ENCODE peak calls at places on chromosomes 7 and 10, in ten cellular contexts. One of them, this sample, is unnamed.

GRCh38 chr7:21867816-21868646 is 77.7 kb downstream of the CDCA7L start:
- DNase-seq in CD8-positive, alpha-beta T cell: no peak
- DNase-seq in heart left ventricle: no peak
- DNase-seq in hepatocyte: no peak
- DNase-seq in transverse colon: no peak
- DNase-seq in gastrocnemius medialis: no peak
- DNase-seq in lower lobe of right lung: no peak
- DNase-seq in spleen: no peak
- DNase-seq in Peyer's patch: no peak
- DNase-seq in IMR-90: no peak
- DNase-seq in this sample: no peak

GRCh38 chr10:75404335-75405200 is 3.0 kb upstream of the ZNF503 start:
- DNase-seq in CD8-positive, alpha-beta T cell: no peak
- DNase-seq in heart left ventricle: peak; percentile 52
- DNase-seq in hepatocyte: peak; percentile 75
- DNase-seq in transverse colon: peak; percentile 65
- DNase-seq in gastrocnemius medialis: no peak
- DNase-seq in lower lobe of right lung: peak; percentile 86
- DNase-seq in spleen: no peak
- DNase-seq in Peyer's patch: peak; percentile 63
- DNase-seq in IMR-90: no peak
- DNase-seq in this sample: peak; percentile 85

GRCh38 chr7:20270867-20271266 is 53.7 kb upstream of the MACC1 start:
- DNase-seq in CD8-positive, alpha-beta T cell: no peak
- DNase-seq in heart left ventricle: no peak
- DNase-seq in hepatocyte: no peak
- DNase-seq in transverse colon: no peak
- DNase-seq in gastrocnemius medialis: no peak
- DNase-seq in lower lobe of right lung: no peak
- DNase-seq in spleen: no peak
- DNase-seq in Peyer's patch: no peak
- DNase-seq in IMR-90: no peak
- DNase-seq in this sample: no peak

GRCh38 chr10:89494615-89495014 is 40.8 kb downstream of the SLC16A12 start:
- DNase-seq in CD8-positive, alpha-beta T cell: no peak
- DNase-seq in heart left ventricle: no peak
- DNase-seq in hepatocyte: no peak
- DNase-seq in transverse colon: no peak
- DNase-seq in gastrocnemius medialis: no peak
- DNase-seq in lower lobe of right lung: no peak
- DNase-seq in spleen: no peak
- DNase-seq in Peyer's patch: no peak
- DNase-seq in IMR-90: no peak
- DNase-seq in this sample: no peak

GRCh38 chr7:636396-636795 is 90.1 kb upstream of the DNAAF5 start:
- DNase-seq in CD8-positive, alpha-beta T cell: no peak
- DNase-seq in heart left ventricle: no peak
- DNase-seq in hepatocyte: no peak
- DNase-seq in transverse colon: no peak
- DNase-seq in gastrocnemius medialis: no peak
- DNase-seq in lower lobe of right lung: no peak
- DNase-seq in spleen: no peak
- DNase-seq in Peyer's patch: no peak
- DNase-seq in IMR-90: no peak
- DNase-seq in this sample: peak; percentile 71

GRCh38 chr7:141381794-141382453 is 169.3 kb upstream of the AGK start:
- DNase-seq in CD8-positive, alpha-beta T cell: no peak
- DNase-seq in heart left ventricle: no peak
- DNase-seq in hepatocyte: no peak
- DNase-seq in transverse colon: no peak
- DNase-seq in gastrocnemius medialis: no peak
- DNase-seq in lower lobe of right lung: no peak
- DNase-seq in spleen: no peak
- DNase-seq in Peyer's patch: no peak
- DNase-seq in IMR-90: no peak
- DNase-seq in this sample: peak; percentile 2

GRCh38 chr7:36549003-36549402 is 159.3 kb downstream of the ANLN start:
- DNase-seq in CD8-positive, alpha-beta T cell: no peak
- DNase-seq in heart left ventricle: no peak
- DNase-seq in hepatocyte: no peak
- DNase-seq in transverse colon: no peak
- DNase-seq in gastrocnemius medialis: no peak
- DNase-seq in lower lobe of right lung: no peak
- DNase-seq in spleen: no peak
- DNase-seq in Peyer's patch: no peak
- DNase-seq in IMR-90: no peak
- DNase-seq in this sample: no peak

GRCh38 chr7:139853576-139854511 is 24.8 kb downstream of the TBXAS1 start:
- DNase-seq in CD8-positive, alpha-beta T cell: no peak
- DNase-seq in heart left ventricle: no peak
- DNase-seq in hepatocyte: no peak
- DNase-seq in transverse colon: peak; percentile 44
- DNase-seq in gastrocnemius medialis: peak; percentile 75
- DNase-seq in lower lobe of right lung: no peak
- DNase-seq in spleen: no peak
- DNase-seq in Peyer's patch: no peak
- DNase-seq in IMR-90: peak; percentile 83
- DNase-seq in this sample: peak; percentile 17

GRCh38 chr7:66640802-66641525 is 12.3 kb downstream of the KCTD7 start:
- DNase-seq in CD8-positive, alpha-beta T cell: no peak
- DNase-seq in heart left ventricle: no peak
- DNase-seq in hepatocyte: peak; percentile 55
- DNase-seq in transverse colon: peak; percentile 79
- DNase-seq in gastrocnemius medialis: no peak
- DNase-seq in lower lobe of right lung: no peak
- DNase-seq in spleen: no peak
- DNase-seq in Peyer's patch: peak; percentile 72
- DNase-seq in IMR-90: no peak
- DNase-seq in this sample: no peak

GRCh38 chr7:66642186-66642585 is 13.5 kb downstream of the KCTD7 start:
- DNase-seq in CD8-positive, alpha-beta T cell: no peak
- DNase-seq in heart left ventricle: no peak
- DNase-seq in hepatocyte: no peak
- DNase-seq in transverse colon: no peak
- DNase-seq in gastrocnemius medialis: no peak
- DNase-seq in lower lobe of right lung: no peak
- DNase-seq in spleen: no peak
- DNase-seq in Peyer's patch: no peak
- DNase-seq in IMR-90: no peak
- DNase-seq in this sample: no peak

GRCh38 chr7:66641526-66641871 is 12.8 kb downstream of the KCTD7 start:
- DNase-seq in CD8-positive, alpha-beta T cell: no peak
- DNase-seq in heart left ventricle: no peak
- DNase-seq in hepatocyte: no peak
- DNase-seq in transverse colon: no peak
- DNase-seq in gastrocnemius medialis: no peak
- DNase-seq in lower lobe of right lung: no peak
- DNase-seq in spleen: no peak
- DNase-seq in Peyer's patch: no peak
- DNase-seq in IMR-90: no peak
- DNase-seq in this sample: no peak

GRCh38 chr7:66642932-66643331 is 14.3 kb downstream of the KCTD7 start:
- DNase-seq in CD8-positive, alpha-beta T cell: no peak
- DNase-seq in heart left ventricle: no peak
- DNase-seq in hepatocyte: no peak
- DNase-seq in transverse colon: no peak
- DNase-seq in gastrocnemius medialis: no peak
- DNase-seq in lower lobe of right lung: no peak
- DNase-seq in spleen: no peak
- DNase-seq in Peyer's patch: no peak
- DNase-seq in IMR-90: no peak
- DNase-seq in this sample: no peak

DNA sequence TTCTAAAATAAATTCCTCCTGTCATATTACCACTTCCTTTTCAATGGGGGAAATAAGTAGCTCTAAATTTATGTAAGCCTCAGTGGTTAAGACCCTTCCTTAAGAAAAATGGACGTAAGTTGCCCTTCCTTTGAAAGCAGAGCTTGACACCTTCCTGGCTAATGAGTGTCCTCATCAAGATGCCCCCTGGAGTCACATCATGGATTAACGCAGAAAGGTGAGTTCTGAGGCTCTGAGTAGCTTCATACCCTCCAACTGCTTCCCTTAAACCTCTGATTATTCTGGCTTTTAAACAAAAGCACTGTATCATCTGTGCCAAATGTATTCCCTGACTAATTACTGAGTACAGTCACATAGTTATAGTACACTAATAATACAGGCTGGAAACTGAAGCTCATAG is 14.7 kb downstream of the KCTD7 start:
- DNase-seq in CD8-positive, alpha-beta T cell: no peak
- DNase-seq in heart left ventricle: no peak
- DNase-seq in hepatocyte: no peak
- DNase-seq in transverse colon: no peak
- DNase-seq in gastrocnemius medialis: no peak
- DNase-seq in lower lobe of right lung: no peak
- DNase-seq in spleen: no peak
- DNase-seq in Peyer's patch: no peak
- DNase-seq in IMR-90: no peak
- DNase-seq in this sample: no peak
- H3K36me3 ChIP-seq in CD8-positive, alpha-beta T cell: peaks cover 45% of the 10 kb centered on the region
- H3K36me3 ChIP-seq in heart left ventricle: peaks cover 29% of the 10 kb centered on the region
- H3K36me3 ChIP-seq in hepatocyte: no peaks in the 10 kb centered on the region
- H3K36me3 ChIP-seq in transverse colon: peaks cover 5% of the 10 kb centered on the region
- H3K36me3 ChIP-seq in gastrocnemius medialis: no peaks in the 10 kb centered on the region
- H3K36me3 ChIP-seq in lower lobe of right lung: peaks cover 71% of the 10 kb centered on the region
- H3K36me3 ChIP-seq in spleen: peaks cover 4% of the 10 kb centered on the region
- H3K36me3 ChIP-seq in Peyer's patch: no peaks in the 10 kb centered on the region
- H3K36me3 ChIP-seq in IMR-90: peaks cover 60% of the 10 kb centered on the region
- H3K36me3 ChIP-seq in this sample: no peaks in the 10 kb centered on the region

GRCh38 chr7:107816053-107816566 is 13.1 kb upstream of the SLC26A3 start:
- DNase-seq in CD8-positive, alpha-beta T cell: no peak
- DNase-seq in heart left ventricle: no peak
- DNase-seq in hepatocyte: no peak
- DNase-seq in transverse colon: no peak
- DNase-seq in gastrocnemius medialis: no peak
- DNase-seq in lower lobe of right lung: no peak
- DNase-seq in spleen: no peak
- DNase-seq in Peyer's patch: no peak
- DNase-seq in IMR-90: no peak
- DNase-seq in this sample: no peak
- TF ChIP-seq CTCF in CD8-positive, alpha-beta T cell: no peak
- TF ChIP-seq CTCF in heart left ventricle: no peak
- TF ChIP-seq CTCF in hepatocyte: no peak
- TF ChIP-seq CTCF in transverse colon: no peak
- TF ChIP-seq CTCF in gastrocnemius medialis: no peak
- TF ChIP-seq CTCF in lower lobe of right lung: no peak
- TF ChIP-seq CTCF in spleen: no peak
- TF ChIP-seq CTCF in Peyer's patch: no peak
- TF ChIP-seq CTCF in IMR-90: no peak
- TF ChIP-seq CTCF in this sample: no peak

GRCh38 chr7:98224701-98225181 is 13.5 kb downstream of the BHLHA15 start:
- DNase-seq in CD8-positive, alpha-beta T cell: no peak
- DNase-seq in heart left ventricle: no peak
- DNase-seq in hepatocyte: no peak
- DNase-seq in transverse colon: no peak
- DNase-seq in gastrocnemius medialis: no peak
- DNase-seq in lower lobe of right lung: peak; percentile 39
- DNase-seq in spleen: no peak
- DNase-seq in Peyer's patch: peak; percentile 20
- DNase-seq in IMR-90: no peak
- DNase-seq in this sample: no peak

GRCh38 chr7:98223351-98223897 is 12.2 kb downstream of the BHLHA15 start:
- DNase-seq in CD8-positive, alpha-beta T cell: no peak
- DNase-seq in heart left ventricle: peak; percentile 8
- DNase-seq in hepatocyte: no peak
- DNase-seq in transverse colon: no peak
- DNase-seq in gastrocnemius medialis: no peak
- DNase-seq in lower lobe of right lung: peak; percentile 20
- DNase-seq in spleen: peak; percentile 47
- DNase-seq in Peyer's patch: no peak
- DNase-seq in IMR-90: no peak
- DNase-seq in this sample: no peak

GRCh38 chr7:98225913-98226614 is 14.8 kb downstream of the BHLHA15 start:
- DNase-seq in CD8-positive, alpha-beta T cell: no peak
- DNase-seq in heart left ventricle: no peak
- DNase-seq in hepatocyte: no peak
- DNase-seq in transverse colon: no peak
- DNase-seq in gastrocnemius medialis: no peak
- DNase-seq in lower lobe of right lung: peak; percentile 32
- DNase-seq in spleen: peak; percentile 64
- DNase-seq in Peyer's patch: no peak
- DNase-seq in IMR-90: no peak
- DNase-seq in this sample: no peak

GRCh38 chr7:98222533-98223195 is 11.4 kb downstream of the BHLHA15 start:
- DNase-seq in CD8-positive, alpha-beta T cell: no peak
- DNase-seq in heart left ventricle: peak; percentile 17
- DNase-seq in hepatocyte: peak; percentile 4
- DNase-seq in transverse colon: no peak
- DNase-seq in gastrocnemius medialis: no peak
- DNase-seq in lower lobe of right lung: peak; percentile 38
- DNase-seq in spleen: peak; percentile 71
- DNase-seq in Peyer's patch: no peak
- DNase-seq in IMR-90: no peak
- DNase-seq in this sample: no peak

DNA sequence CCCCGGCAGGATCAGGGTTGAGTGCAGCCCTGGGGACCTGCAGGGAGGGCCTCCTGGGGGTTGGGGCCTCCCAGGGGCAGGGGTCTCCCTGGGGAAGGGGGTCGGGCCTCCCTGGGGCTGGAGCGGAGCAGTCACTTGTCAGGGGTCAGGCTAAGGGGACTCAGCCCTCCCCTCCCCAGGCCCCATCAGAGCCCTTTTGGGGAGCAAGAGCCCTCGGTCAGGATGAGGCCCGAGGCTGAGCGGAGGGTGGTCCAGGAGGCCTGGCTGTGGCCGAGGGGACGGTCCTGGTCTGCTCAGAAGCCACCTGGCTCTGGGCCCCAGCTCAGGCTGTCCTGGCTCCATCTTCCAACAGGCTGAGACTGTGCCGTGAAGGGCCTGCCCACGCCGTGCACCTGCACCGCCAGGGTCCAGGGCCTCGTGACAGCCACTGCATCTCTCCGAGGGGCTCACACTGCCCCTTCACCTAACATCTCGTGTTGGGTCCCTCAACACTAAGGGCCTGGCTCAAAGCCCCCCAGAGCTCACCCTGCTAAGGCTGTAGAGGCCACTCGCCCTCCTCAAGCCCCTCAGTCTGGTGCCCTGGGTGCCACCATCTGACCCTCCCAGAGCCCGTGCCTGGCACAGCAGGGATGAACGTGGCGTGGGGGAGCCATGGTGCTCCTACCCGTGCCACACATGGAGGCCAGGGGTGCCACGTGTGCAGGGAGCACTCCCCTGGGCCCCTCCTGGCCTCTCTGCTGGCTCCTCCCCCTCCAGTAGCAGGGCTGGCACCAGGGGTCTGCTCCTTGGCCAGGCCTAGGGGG is 12.9 kb downstream of the BHLHA15 start:
- DNase-seq in CD8-positive, alpha-beta T cell: no peak
- DNase-seq in heart left ventricle: peak; percentile 5
- DNase-seq in hepatocyte: peak; percentile 3
- DNase-seq in transverse colon: no peak
- DNase-seq in gastrocnemius medialis: no peak
- DNase-seq in lower lobe of right lung: peak; percentile 34
- DNase-seq in spleen: peak; percentile 69
- DNase-seq in Peyer's patch: peak; percentile 32
- DNase-seq in IMR-90: no peak
- DNase-seq in this sample: no peak
- H3K36me3 ChIP-seq in CD8-positive, alpha-beta T cell: peaks cover 15% of the 10 kb centered on the region
- H3K36me3 ChIP-seq in heart left ventricle: peaks cover 2% of the 10 kb centered on the region
- H3K36me3 ChIP-seq in hepatocyte: no peaks in the 10 kb centered on the region
- H3K36me3 ChIP-seq in transverse colon: no peaks in the 10 kb centered on the region
- H3K36me3 ChIP-seq in gastrocnemius medialis: no peaks in the 10 kb centered on the region
- H3K36me3 ChIP-seq in lower lobe of right lung: peaks cover 81% of the 10 kb centered on the region
- H3K36me3 ChIP-seq in spleen: no peaks in the 10 kb centered on the region
- H3K36me3 ChIP-seq in Peyer's patch: no peaks in the 10 kb centered on the region
- H3K36me3 ChIP-seq in IMR-90: peaks cover 39% of the 10 kb centered on the region
- H3K36me3 ChIP-seq in this sample: no peaks in the 10 kb centered on the region

GRCh38 chr7:150876817-150877526 is 24.7 kb downstream of the AOC1 start:
- DNase-seq in CD8-positive, alpha-beta T cell: peak; percentile 15
- DNase-seq in heart left ventricle: peak; percentile 59
- DNase-seq in hepatocyte: peak; percentile 89
- DNase-seq in transverse colon: peak; percentile 66
- DNase-seq in gastrocnemius medialis: no peak
- DNase-seq in lower lobe of right lung: peak; percentile 63
- DNase-seq in spleen: peak; percentile 74
- DNase-seq in Peyer's patch: peak; percentile 75
- DNase-seq in IMR-90: peak; percentile 64
- DNase-seq in this sample: peak; percentile 72
- TF ChIP-seq CTCF in CD8-positive, alpha-beta T cell: no peak
- TF ChIP-seq CTCF in heart left ventricle: peak; percentile 59
- TF ChIP-seq CTCF in hepatocyte: peak; percentile 56
- TF ChIP-seq CTCF in transverse colon: peak; percentile 39
- TF ChIP-seq CTCF in gastrocnemius medialis: peak; percentile 26
- TF ChIP-seq CTCF in lower lobe of right lung: peak; percentile 47
- TF ChIP-seq CTCF in spleen: peak; percentile 32
- TF ChIP-seq CTCF in Peyer's patch: peak; percentile 45
- TF ChIP-seq CTCF in IMR-90: peak; percentile 55
- TF ChIP-seq CTCF in this sample: peak; percentile 72

This sample was measured in PC-3.